ENCODE peak calls at places on chromosomes 11 and 22, in four cellular contexts. One of them, this sample, is unnamed.
A peak's percentile ranks its signal among the peaks of the same experiment; 100 is the strongest.

GRCh38 chr22:40178417-40179409 is 988 bp downstream of the TNRC6B start:
- DNase-seq in mesendoderm: peak; percentile 94
- DNase-seq in H1: no peak
- DNase-seq in IMR-90: peak; percentile 57
- DNase-seq in this sample: peak; percentile 37

GRCh38 chr11:5815534-5815933 is 6.8 kb downstream of the OR52N2 start:
- DNase-seq in mesendoderm: no peak
- DNase-seq in IMR-90: no peak
- DNase-seq in H1: no peak
- DNase-seq in this sample: no peak

GRCh38 chr11:26556582-26556981 is 15.5 kb downstream of the MUC15 start:
- DNase-seq in IMR-90: no peak
- DNase-seq in mesendoderm: no peak
- DNase-seq in H1: no peak
- DNase-seq in this sample: no peak

GRCh38 chr11:33724644-33725035 is 11.6 kb downstream of the CD59 start:
- DNase-seq in mesendoderm: no peak
- DNase-seq in H1: no peak
- DNase-seq in IMR-90: peak; percentile 69
- DNase-seq in this sample: no peak

GRCh38 chr11:117621226-117621625 is 175.8 kb downstream of the DSCAML1 start:
- DNase-seq in IMR-90: peak; percentile 18
- DNase-seq in mesendoderm: no peak
- DNase-seq in H1: no peak
- DNase-seq in this sample: no peak

GRCh38 chr22:17243524-17243923 is 24.3 kb upstream of the ADA2 start:
- DNase-seq in H1: no peak
- DNase-seq in mesendoderm: no peak
- DNase-seq in IMR-90: no peak
- DNase-seq in this sample: no peak

GRCh38 chr11:120985718-120986569 is 38.0 kb upstream of the TBCEL start:
- DNase-seq in IMR-90: peak; percentile 29
- DNase-seq in H1: peak; percentile 69
- DNase-seq in mesendoderm: peak; percentile 88
- DNase-seq in this sample: peak; percentile 73

GRCh38 chr11:78351979-78352731 is 65.5 kb downstream of the GAB2 start:
- DNase-seq in H1: no peak
- DNase-seq in mesendoderm: peak; percentile 96
- DNase-seq in IMR-90: no peak
- DNase-seq in this sample: no peak

GRCh38 chr11:115996808-115997188 is 492.6 kb upstream of the CADM1 start:
- DNase-seq in IMR-90: no peak
- DNase-seq in H1: no peak
- DNase-seq in mesendoderm: no peak
- DNase-seq in this sample: no peak

GRCh38 chr11:82996966-82997606 is 74.6 kb downstream of the RAB30 start:
- DNase-seq in H1: no peak
- DNase-seq in mesendoderm: no peak
- DNase-seq in IMR-90: no peak
- DNase-seq in this sample: no peak

GRCh38 chr11:75103380-75104026 is 6.8 kb upstream of the OR2AT4 start:
- DNase-seq in H1: no peak
- DNase-seq in IMR-90: peak; percentile 86
- DNase-seq in mesendoderm: no peak
- DNase-seq in this sample: no peak

GRCh38 chr11:7905961-7906429 is 25.1 kb downstream of the OR10A6 start:
- DNase-seq in IMR-90: no peak
- DNase-seq in H1: no peak
- DNase-seq in mesendoderm: peak; percentile 98
- DNase-seq in this sample: peak; percentile 59

GRCh38 chr11:64385953-64386704 is 27.2 kb downstream of the RPS6KA4 start:
- DNase-seq in IMR-90: peak; percentile 35
- DNase-seq in H1: no peak
- DNase-seq in mesendoderm: peak; percentile 53
- DNase-seq in this sample: no peak

GRCh38 chr11:129435499-129436245 is 60.0 kb downstream of the BARX2 start:
- DNase-seq in IMR-90: no peak
- DNase-seq in mesendoderm: no peak
- DNase-seq in H1: no peak
- DNase-seq in this sample: no peak

GRCh38 chr22:39735776-39736175 is 157.8 kb downstream of the ENTHD1 start:
- DNase-seq in IMR-90: no peak
- DNase-seq in mesendoderm: no peak
- DNase-seq in H1: peak; percentile 32
- DNase-seq in this sample: no peak

GRCh38 chr22:19750666-19751490 is 9.7 kb upstream of the TBX1 start:
- DNase-seq in mesendoderm: no peak
- DNase-seq in H1: no peak
- DNase-seq in IMR-90: peak; percentile 76
- DNase-seq in this sample: no peak

GRCh38 chr11:67022341-67022933 is 497 bp upstream of the SYT12 start:
- DNase-seq in H1: no peak
- DNase-seq in mesendoderm: no peak
- DNase-seq in IMR-90: peak; percentile 52
- DNase-seq in this sample: no peak

GRCh38 chr22:45678961-45679912 is 7.6 kb downstream of the ATXN10 start:
- DNase-seq in mesendoderm: no peak
- DNase-seq in IMR-90: peak; percentile 91
- DNase-seq in H1: no peak
- DNase-seq in this sample: no peak

GRCh38 chr22:19879996-19880785 is 25.5 kb upstream of the GNB1L start:
- DNase-seq in IMR-90: no peak
- DNase-seq in H1: peak; percentile 51
- DNase-seq in mesendoderm: no peak
- DNase-seq in this sample: peak; percentile 46

GRCh38 chr11:128409476-128409875 is 177.9 kb downstream of the ETS1 start:
- DNase-seq in H1: no peak
- DNase-seq in mesendoderm: no peak
- DNase-seq in IMR-90: peak; percentile 94
- DNase-seq in this sample: no peak

GRCh38 chr22:41094036-41094435 is 1.6 kb downstream of the EP300 start:
- DNase-seq in H1: no peak
- DNase-seq in mesendoderm: peak; percentile 26
- DNase-seq in IMR-90: peak; percentile 40
- DNase-seq in this sample: no peak

GRCh38 chr11:76695767-76696166 is 25.2 kb upstream of the LRRC32 start:
- DNase-seq in H1: no peak
- DNase-seq in mesendoderm: no peak
- DNase-seq in IMR-90: no peak
- DNase-seq in this sample: no peak

GRCh38 chr11:32052218-32052617 is 38.7 kb upstream of the RCN1 start:
- DNase-seq in mesendoderm: peak; percentile 44
- DNase-seq in H1: peak; percentile 73
- DNase-seq in IMR-90: peak; percentile 58
- DNase-seq in this sample: peak; percentile 35

GRCh38 chr11:74686792-74687191 is 44.4 kb downstream of the CHRDL2 start:
- DNase-seq in mesendoderm: no peak
- DNase-seq in IMR-90: peak; percentile 82
- DNase-seq in H1: no peak
- DNase-seq in this sample: no peak

GRCh38 chr11:71199226-71199815 is 53.1 kb downstream of the SHANK2 start:
- DNase-seq in mesendoderm: no peak
- DNase-seq in H1: no peak
- DNase-seq in IMR-90: no peak
- DNase-seq in this sample: no peak

GRCh38 chr22:39546889-39547586 is 14.5 kb upstream of the RPS19BP1 start:
- DNase-seq in mesendoderm: no peak
- DNase-seq in H1: no peak
- DNase-seq in IMR-90: peak; percentile 69
- DNase-seq in this sample: no peak

GRCh38 chr22:26464312-26464711 is 19.3 kb downstream of the HPS4 start:
- DNase-seq in mesendoderm: peak; percentile 57
- DNase-seq in H1: no peak
- DNase-seq in IMR-90: no peak
- DNase-seq in this sample: no peak

GRCh38 chr11:1573847-1574255 is 1.8 kb upstream of the DUSP8 start:
- DNase-seq in IMR-90: no peak
- DNase-seq in mesendoderm: no peak
- DNase-seq in H1: peak; percentile 83
- DNase-seq in this sample: peak; percentile 74

GRCh38 chr11:58608331-58608730 is 14.1 kb upstream of the CNTF start:
- DNase-seq in mesendoderm: no peak
- DNase-seq in H1: no peak
- DNase-seq in IMR-90: no peak
- DNase-seq in this sample: no peak

GRCh38 chr11:111299111-111300026 is 1.0 kb downstream of the POU2AF3 start:
- DNase-seq in H1: peak; percentile 83
- DNase-seq in mesendoderm: peak; percentile 59
- DNase-seq in IMR-90: peak; percentile 23
- DNase-seq in this sample: peak; percentile 66

GRCh38 chr22:47198801-47199251 is 436.4 kb downstream of the TBC1D22A start:
- DNase-seq in IMR-90: no peak
- DNase-seq in mesendoderm: no peak
- DNase-seq in H1: peak; percentile 13
- DNase-seq in this sample: no peak

GRCh38 chr11:128608732-128609131 is 21.4 kb upstream of the ETS1 start:
- DNase-seq in IMR-90: no peak
- DNase-seq in H1: no peak
- DNase-seq in mesendoderm: no peak
- DNase-seq in this sample: no peak

GRCh38 chr22:30823015-30823370 is 128.3 kb downstream of the OSBP2 start:
- DNase-seq in H1: no peak
- DNase-seq in mesendoderm: peak; percentile 38
- DNase-seq in IMR-90: no peak
- DNase-seq in this sample: peak; percentile 50

GRCh38 chr11:2194877-2195755 is 23.5 kb upstream of the TH start:
- DNase-seq in IMR-90: peak; percentile 6
- DNase-seq in mesendoderm: peak; percentile 55
- DNase-seq in H1: peak; percentile 96
- DNase-seq in this sample: peak; percentile 76

GRCh38 chr22:29079218-29079901 is 6.5 kb downstream of the KREMEN1 start:
- DNase-seq in IMR-90: no peak
- DNase-seq in H1: no peak
- DNase-seq in mesendoderm: no peak
- DNase-seq in this sample: no peak

GRCh38 chr11:134792044-134792443 is 380.0 kb upstream of the B3GAT1 start:
- DNase-seq in mesendoderm: peak; percentile 8
- DNase-seq in IMR-90: peak; percentile 1
- DNase-seq in H1: no peak
- DNase-seq in this sample: no peak

GRCh38 chr11:114358711-114359110 is 41.6 kb downstream of the C11orf71 start:
- DNase-seq in IMR-90: peak; percentile 27
- DNase-seq in mesendoderm: no peak
- DNase-seq in H1: no peak
- DNase-seq in this sample: no peak

GRCh38 chr22:27801616-27802388 is at the start of gene MN1:
- DNase-seq in H1: peak; percentile 87
- DNase-seq in mesendoderm: no peak
- DNase-seq in IMR-90: peak; percentile 35
- DNase-seq in this sample: peak; percentile 73

GRCh38 chr11:75668508-75669297 is at the start of gene MAP6:
- DNase-seq in IMR-90: no peak
- DNase-seq in H1: peak; percentile 72
- DNase-seq in mesendoderm: peak; percentile 44
- DNase-seq in this sample: peak; percentile 64

GRCh38 chr11:12122083-12122482 is 11.7 kb downstream of the MICAL2 start:
- DNase-seq in IMR-90: no peak
- DNase-seq in mesendoderm: peak; percentile 81
- DNase-seq in H1: peak; percentile 58
- DNase-seq in this sample: peak; percentile 74
- H3K56ac ChIP-seq in IMR-90: no peak overlapping the region
- H3K56ac ChIP-seq in mesendoderm: no peak overlapping the region
- H3K56ac ChIP-seq in H1: no peak overlapping the region
- H3K56ac ChIP-seq in this sample: no peak overlapping the region

GRCh38 chr22:49807129-49807528 is 20.5 kb downstream of the BRD1 start:
- DNase-seq in mesendoderm: no peak
- DNase-seq in H1: no peak
- DNase-seq in IMR-90: no peak
- DNase-seq in this sample: no peak
- H3K56ac ChIP-seq in mesendoderm: no peak overlapping the region
- H3K56ac ChIP-seq in H1: no peak overlapping the region
- H3K56ac ChIP-seq in IMR-90: no peak overlapping the region
- H3K56ac ChIP-seq in this sample: no peak overlapping the region

GRCh38 chr22:23877566-23877965 is 16.6 kb upstream of the MIF start:
- DNase-seq in IMR-90: no peak
- DNase-seq in mesendoderm: no peak
- DNase-seq in H1: no peak
- DNase-seq in this sample: no peak
- H3K56ac ChIP-seq in IMR-90: no peak overlapping the region
- H3K56ac ChIP-seq in mesendoderm: no peak overlapping the region
- H3K56ac ChIP-seq in H1: no peak overlapping the region
- H3K56ac ChIP-seq in this sample: no peak overlapping the region

GRCh38 chr11:22690245-22690644 is 23.8 kb downstream of the GAS2 start:
- DNase-seq in mesendoderm: no peak
- DNase-seq in H1: no peak
- DNase-seq in IMR-90: no peak
- DNase-seq in this sample: no peak
- H3K56ac ChIP-seq in mesendoderm: no peak overlapping the region
- H3K56ac ChIP-seq in H1: no peak overlapping the region
- H3K56ac ChIP-seq in IMR-90: no peak overlapping the region
- H3K56ac ChIP-seq in this sample: no peak overlapping the region

GRCh38 chr11:10293423-10294288 is at the start of gene SBF2:
- DNase-seq in H1: peak; percentile 93
- DNase-seq in IMR-90: peak; percentile 96
- DNase-seq in mesendoderm: peak; percentile 92
- DNase-seq in this sample: peak; percentile 87
- H3K56ac ChIP-seq in H1: peak within 1 kb of the TSS; percentile 83
- H3K56ac ChIP-seq in IMR-90: peak within 1 kb of the TSS; percentile 97
- H3K56ac ChIP-seq in mesendoderm: peak within 1 kb of the TSS; percentile 97
- H3K56ac ChIP-seq in this sample: no peak within 1 kb of the TSS

DNA sequence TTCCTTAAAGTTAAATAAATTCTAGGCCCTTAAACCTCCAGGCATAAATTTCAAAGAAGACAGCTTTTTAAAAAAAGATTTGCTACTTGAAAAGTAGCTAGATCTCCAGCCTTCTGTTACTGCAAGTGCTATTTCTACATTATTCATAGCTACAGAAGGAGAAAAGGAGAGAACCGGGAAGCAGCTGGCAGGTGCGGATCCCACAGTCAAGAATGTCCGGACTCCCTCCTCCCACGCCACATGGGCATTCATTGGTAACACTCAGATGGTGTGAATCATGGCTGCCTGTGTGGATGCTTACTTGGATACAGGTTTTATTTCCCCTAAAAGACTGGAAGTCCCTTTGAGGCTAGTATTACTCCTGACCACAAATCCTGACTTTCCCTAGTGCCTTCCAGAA is 39.5 kb upstream of the YPEL1 start:
- DNase-seq in mesendoderm: no peak
- DNase-seq in IMR-90: peak; percentile 61
- DNase-seq in H1: no peak
- DNase-seq in this sample: no peak
- H3K56ac ChIP-seq in mesendoderm: no peak overlapping the region
- H3K56ac ChIP-seq in IMR-90: no peak overlapping the region
- H3K56ac ChIP-seq in H1: no peak overlapping the region
- H3K56ac ChIP-seq in this sample: no peak overlapping the region

GRCh38 chr22:43698403-43698802 is 113.7 kb downstream of the EFCAB6 start:
- DNase-seq in H1: no peak
- DNase-seq in IMR-90: no peak
- DNase-seq in mesendoderm: no peak
- DNase-seq in this sample: no peak
- H3K56ac ChIP-seq in H1: no peak overlapping the region
- H3K56ac ChIP-seq in IMR-90: no peak overlapping the region
- H3K56ac ChIP-seq in mesendoderm: no peak overlapping the region
- H3K56ac ChIP-seq in this sample: no peak overlapping the region

GRCh38 chr11:21806982-21807749 is 385.7 kb upstream of the ANO5 start:
- DNase-seq in H1: no peak
- DNase-seq in IMR-90: no peak
- DNase-seq in mesendoderm: no peak
- DNase-seq in this sample: no peak
- H3K56ac ChIP-seq in H1: no peak overlapping the region
- H3K56ac ChIP-seq in IMR-90: no peak overlapping the region
- H3K56ac ChIP-seq in mesendoderm: no peak overlapping the region
- H3K56ac ChIP-seq in this sample: no peak overlapping the region